ENCODE peak calls at places on chromosomes 11 and 22, in four cellular contexts. N, X, O and H are unnamed samples.

GRCh38 chr11:41446107-41446506 is 13.3 kb downstream of the LRRC4C start:
- DNase-seq in N (no peak), X (no peak), O (no peak), H (no peak)

GRCh38 chr11:69434341-69434960 is 47.0 kb upstream of the LINC01488 start:
- DNase-seq in N (no peak), X (peak), O (no peak), H (no peak)

GRCh38 chr11:68827733-68828132 is 14.0 kb downstream of the CPT1A start:
- DNase-seq in N (peak), X (no peak), O (no peak), H (no peak)

GRCh38 chr11:69588270-69588669 is 52.7 kb upstream of the CCND1 start:
- DNase-seq in N (no peak), X (peak), O (peak), H (no peak)

GRCh38 chr22:50694099-50694498 is 21.5 kb downstream of the SHANK3 start:
- DNase-seq in N (no peak), X (no peak), O (no peak), H (no peak)

GRCh38 chr11:72454791-72455190 is 20.5 kb upstream of the CLPB start:
- DNase-seq in N (no peak), X (peak), O (no peak), H (no peak)

GRCh38 chr11:62830904-62831519 is 839 bp downstream of the STX5 start:
- DNase-seq in N (no peak), X (peak), O (no peak), H (no peak)

GRCh38 chr11:102850973-102851745 is 7.8 kb upstream of the MMP3 start:
- DNase-seq in N (no peak), X (no peak), O (no peak), H (no peak)

GRCh38 chr11:118924591-118925585 is 838 bp downstream of the BCL9L start:
- DNase-seq in N (peak), X (peak), O (peak), H (no peak)

GRCh38 chr22:35425971-35426800 is 26.2 kb downstream of the MCM5 start:
- DNase-seq in N (no peak), X (peak), O (no peak), H (no peak)

GRCh38 chr11:132790466-132790865 is 741.8 kb downstream of the OPCML start:
- DNase-seq in N (no peak), X (no peak), O (no peak), H (no peak)

GRCh38 chr11:17568944-17569343 is 21.9 kb downstream of the OTOG start:
- DNase-seq in N (no peak), X (no peak), O (no peak), H (no peak)

GRCh38 chr22:23180301-23180892 is at the start of gene BCR:
- DNase-seq in N (peak), X (peak), O (peak), H (no peak)

GRCh38 chr22:36048911-36049677 is 20.5 kb upstream of the RBFOX2 start:
- DNase-seq in N (no peak), X (no peak), O (no peak), H (no peak)

GRCh38 chr11:7485854-7486425 is 634 bp downstream of the OLFML1 start:
- DNase-seq in N (no peak), X (no peak), O (no peak), H (no peak)

GRCh38 chr11:134795017-134795416 is 383.0 kb upstream of the B3GAT1 start:
- DNase-seq in N (no peak), X (no peak), O (no peak), H (no peak)

GRCh38 chr22:46775364-46775758 is 12.9 kb downstream of the TBC1D22A start:
- DNase-seq in N (no peak), X (no peak), O (no peak), H (no peak)

GRCh38 chr11:12282676-12283075 is 94.7 kb upstream of the PARVA start:
- DNase-seq in N (no peak), X (no peak), O (no peak), H (no peak)
- H3K27ac ChIP-seq in N (no peak), X (no peak), O (no peak), H (no peak)

GRCh38 chr22:27153386-27153785 is 496.0 kb downstream of the MIAT start:
- DNase-seq in N (no peak), X (no peak), O (no peak), H (no peak)

GRCh38 chr22:27152883-27153282 is 495.5 kb downstream of the MIAT start:
- DNase-seq in N (no peak), X (no peak), O (no peak), H (no peak)

GRCh38 chr22:27157090-27157489 is 499.7 kb downstream of the MIAT start:
- DNase-seq in N (no peak), X (no peak), O (no peak), H (no peak)

GRCh38 chr22:27152033-27152432 is 494.6 kb downstream of the MIAT start:
- DNase-seq in N (no peak), X (no peak), O (peak), H (no peak)

DNA sequence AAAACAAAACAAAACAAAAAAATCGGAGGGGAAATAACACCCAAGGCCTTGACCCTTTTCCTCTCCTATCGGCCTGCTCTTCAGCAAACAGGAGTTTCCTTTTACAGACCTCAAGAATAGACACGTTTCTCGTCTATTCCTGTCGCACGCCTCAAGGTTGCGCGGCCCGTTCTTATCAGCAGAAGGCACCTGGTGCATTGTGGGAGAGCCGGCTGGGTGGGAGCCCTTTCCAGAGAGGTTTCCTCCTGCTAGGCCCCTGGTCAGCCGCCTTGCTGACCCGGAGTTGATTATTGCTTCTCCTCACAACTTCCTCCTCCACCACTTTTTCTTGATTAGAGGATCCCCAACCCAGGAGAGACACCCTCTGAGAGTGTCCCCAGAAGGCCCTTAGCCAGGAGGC is 497.3 kb downstream of the MIAT start:
- DNase-seq in N (no peak), X (no peak), O (peak), H (no peak)
- TF ChIP-seq POLR2AphosphoS5 in N (no peak), X (no peak), O (peak), H (no peak)

DNA sequence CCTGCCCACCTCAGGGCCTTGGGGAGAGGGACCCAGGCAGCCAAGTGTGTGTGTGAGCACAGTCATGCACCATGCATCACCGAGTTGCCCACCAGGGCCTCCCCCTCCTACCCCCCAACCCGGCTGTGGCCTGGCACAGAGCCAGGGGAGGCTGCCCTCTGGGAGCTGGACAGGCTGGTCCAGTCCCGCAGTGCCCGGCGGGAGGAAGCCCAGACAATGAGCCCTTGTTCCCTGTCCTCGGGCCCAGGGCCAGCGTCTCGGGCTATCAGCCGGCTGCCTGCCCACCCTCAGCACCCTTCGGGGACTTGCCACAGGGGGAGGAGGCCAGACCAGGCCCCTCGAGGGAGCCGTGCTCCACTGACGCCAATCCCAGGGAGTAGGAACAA is 4.5 kb downstream of the LRRC75B start:
- DNase-seq in N (no peak), X (no peak), O (no peak), H (no peak)
- H3K27ac ChIP-seq in N (no peak), X (no peak), O (no peak), H (no peak)

GRCh38 chr22:43088979-43089717 is at the start of gene TTLL1:
- DNase-seq in N (peak), X (peak), O (peak), H (no peak)
- TF ChIP-seq POLR2AphosphoS5 in N (peak), X (peak), O (peak), H (peak)

DNA sequence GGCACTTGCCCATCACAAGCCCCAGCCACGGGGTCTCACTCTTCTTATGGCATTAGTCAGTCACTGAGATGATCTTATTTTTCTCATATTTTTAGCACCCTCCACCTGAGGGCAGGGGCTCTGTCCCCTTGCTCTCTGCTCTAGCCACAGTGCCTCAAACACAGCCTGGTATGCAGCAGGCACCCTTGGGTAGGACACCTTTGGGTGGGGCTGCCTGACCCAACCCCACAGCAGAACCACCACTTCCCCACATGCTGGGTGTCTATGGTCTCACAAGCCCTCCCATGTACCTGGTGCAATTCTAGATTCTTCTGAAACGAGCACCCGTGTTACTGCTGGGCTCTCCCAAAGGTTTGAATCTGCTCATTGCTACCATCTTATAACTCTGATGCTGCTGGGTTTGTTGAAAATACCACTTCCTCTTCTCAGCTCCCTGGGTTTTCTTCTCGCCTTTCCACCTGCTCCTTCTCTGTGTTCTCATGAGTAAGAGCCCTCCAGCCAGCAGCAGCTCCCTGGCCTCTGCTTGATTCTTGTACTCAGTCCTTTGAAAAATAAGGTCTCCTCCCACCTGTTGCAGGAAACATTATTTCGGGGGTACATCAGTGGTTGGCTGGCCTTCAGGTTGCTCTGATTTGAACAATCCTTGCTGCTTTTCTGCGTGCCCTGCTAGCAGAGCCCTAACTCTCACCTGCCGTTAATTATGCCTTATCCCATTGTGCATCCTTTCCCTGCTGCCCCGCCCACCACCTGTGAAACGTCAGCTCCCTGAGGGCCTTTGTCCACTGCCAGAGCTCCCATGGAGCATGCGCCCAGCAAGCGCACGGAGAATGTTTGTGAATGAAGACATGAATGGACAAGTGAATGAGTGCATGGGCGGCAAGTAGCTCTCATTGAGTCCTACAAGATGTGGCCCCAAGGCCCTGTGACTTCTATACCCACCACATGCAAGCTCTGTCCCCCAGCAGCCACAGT is 1181.6 kb downstream of the TBC1D22A start:
- DNase-seq in N (no peak), X (no peak), O (no peak), H (no peak)
- H3K27ac ChIP-seq in N (no peak), X (no peak), O (no peak), H (no peak)

GRCh38 chr22:49216579-49216978 is 611.1 kb downstream of the BRD1 start:
- DNase-seq in N (no peak), X (no peak), O (no peak), H (no peak)

GRCh38 chr22:49215840-49216239 is 611.8 kb downstream of the BRD1 start:
- DNase-seq in N (no peak), X (no peak), O (no peak), H (no peak)

GRCh38 chr22:49213731-49214352 is 613.8 kb downstream of the BRD1 start:
- DNase-seq in N (no peak), X (no peak), O (no peak), H (no peak)

GRCh38 chr22:49212466-49212865 is 615.2 kb downstream of the BRD1 start:
- DNase-seq in N (no peak), X (no peak), O (no peak), H (no peak)

GRCh38 chr22:49214976-49215375 is 612.7 kb downstream of the BRD1 start:
- DNase-seq in N (no peak), X (no peak), O (no peak), H (no peak)
- TF ChIP-seq POLR2AphosphoS5 in N (no peak), X (no peak), O (no peak), H (no peak)

DNA sequence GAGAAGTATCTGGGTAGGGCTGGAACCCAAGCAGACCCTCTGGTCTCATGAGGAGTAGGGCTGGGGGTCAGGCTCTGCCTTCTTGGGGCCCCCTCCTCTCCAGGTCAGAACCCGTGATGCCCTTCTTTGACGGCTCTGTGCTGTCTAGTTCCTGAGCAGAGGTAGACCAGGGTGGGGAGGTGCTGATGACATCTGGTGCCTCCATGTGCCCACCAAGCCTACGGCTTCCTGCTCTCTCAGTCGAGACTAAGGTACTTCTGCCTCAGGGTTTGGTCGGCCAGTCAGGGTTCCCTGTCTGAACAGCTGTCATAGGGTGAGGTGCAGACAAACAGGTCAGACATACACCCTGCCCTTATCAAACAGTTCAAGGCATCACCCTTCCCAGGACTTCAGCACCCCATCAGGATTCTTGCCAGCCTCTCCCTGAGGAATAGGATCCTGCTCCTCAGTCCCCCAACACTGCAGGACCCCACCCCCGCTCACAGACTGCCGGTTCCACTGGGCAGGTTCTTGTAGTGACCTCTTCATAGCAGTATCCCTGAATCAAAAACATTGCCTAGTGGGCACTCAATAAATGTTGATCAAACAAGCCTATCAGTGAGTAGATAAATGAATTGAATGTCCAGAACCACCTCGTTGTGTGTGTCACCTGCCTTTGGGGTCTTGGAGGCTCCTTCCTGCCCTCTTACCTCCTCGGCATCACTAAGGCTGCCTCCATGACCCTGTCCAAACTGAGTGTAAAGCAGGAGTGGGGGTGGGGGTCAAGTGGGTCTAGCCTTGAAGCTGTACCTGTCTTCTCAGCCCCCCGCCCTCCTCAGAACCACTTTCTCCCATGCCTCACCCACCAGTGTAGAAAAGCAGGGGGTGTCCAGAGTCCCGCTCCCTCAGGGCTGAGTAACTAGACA is 158.2 kb downstream of the BUD13 start:
- DNase-seq in N (no peak), X (no peak), O (no peak), H (no peak)
- H3K27ac ChIP-seq in N (no peak), X (no peak), O (no peak), H (no peak)

DNA sequence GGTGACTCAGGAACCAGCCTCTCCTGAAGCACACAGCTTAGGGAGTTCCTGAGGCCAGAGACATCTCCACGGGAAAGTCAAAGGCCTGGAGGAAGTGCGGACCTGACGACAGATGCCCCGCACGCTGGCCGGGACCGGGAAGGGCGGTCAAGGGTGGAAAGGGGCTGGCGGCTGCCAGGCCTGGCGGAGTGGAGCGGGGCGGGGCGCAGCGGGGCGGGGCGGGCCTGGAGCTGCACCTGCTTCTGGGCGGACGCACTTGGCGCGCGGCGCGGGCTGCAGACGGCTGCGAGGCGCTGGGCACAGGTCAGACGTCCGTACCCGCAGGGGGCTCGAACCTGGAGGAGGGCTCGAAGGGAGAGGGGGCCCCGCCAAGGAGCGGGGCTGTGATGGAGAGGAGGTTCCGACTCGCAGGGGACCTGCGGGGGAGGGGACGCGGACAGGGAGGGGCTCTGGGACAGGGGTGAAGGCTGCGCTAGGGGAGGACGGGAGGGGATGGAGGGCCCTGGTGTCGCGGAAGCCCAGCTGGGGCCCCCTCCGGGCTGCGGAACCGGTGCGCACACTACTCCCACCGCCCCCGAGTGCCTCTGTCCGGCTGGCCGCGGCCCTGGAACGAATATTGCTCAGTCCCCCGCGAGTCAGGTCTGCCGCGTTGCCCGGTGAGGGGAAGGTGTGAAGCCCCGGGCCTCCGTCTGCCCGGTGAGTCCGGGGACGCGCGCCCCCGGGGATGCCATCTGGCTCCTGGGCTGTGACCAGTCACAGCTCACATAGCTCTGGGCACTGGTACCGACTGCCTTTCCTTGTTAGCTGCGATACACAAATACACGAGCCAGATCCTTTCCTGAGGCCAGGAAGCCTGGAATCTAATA is at the start of gene TMEM45B:
- DNase-seq in N (no peak), X (peak), O (no peak), H (no peak)
- TF ChIP-seq POLR2AphosphoS5 in N (no peak), X (no peak), O (no peak), H (no peak)

DNA sequence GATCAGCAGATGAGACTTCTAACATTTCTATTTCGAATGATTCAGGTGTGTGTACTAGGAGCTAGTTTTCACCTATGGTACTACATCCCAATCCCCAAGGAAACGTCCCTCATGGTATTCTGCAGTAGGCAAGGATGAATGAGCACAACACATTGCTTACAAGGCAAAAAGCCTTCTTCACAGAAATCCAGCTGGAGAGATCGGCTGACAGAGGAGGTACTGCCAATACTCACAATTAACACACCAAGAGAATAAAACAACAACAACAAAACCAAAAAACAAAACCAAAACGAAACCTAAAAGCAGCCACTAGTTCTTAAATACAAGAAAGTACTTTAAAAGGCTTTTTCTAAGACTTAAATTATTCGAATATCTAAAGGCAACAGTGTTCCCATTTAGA is 101.4 kb downstream of the PICALM start:
- DNase-seq in N (no peak), X (no peak), O (no peak), H (no peak)
- H3K27ac ChIP-seq in N (no peak), X (peak), O (no peak), H (no peak)